ENCODE peak calls at places on chromosomes 3 and 15, in nine cellular contexts. H is sigmoid colon, F is suprapubic skin, D is K562, V is GM12891, A is prostate gland, E is GM12878, X is breast epithelium, I is esophagus muscularis mucosa. N is an unnamed sample.

GRCh38 chr15:90141646-90142045 is 39.4 kb upstream of the IDH2 start:
- DNase-seq in V (no peak), F (no peak), H (no peak), D (peak; percentile 32), A (no peak), I (no peak), E (no peak), X (no peak), N (no peak)

GRCh38 chr3:13158871-13159270 is 85.6 kb upstream of the IQSEC1 start:
- DNase-seq in X (no peak), H (peak; percentile 2), I (no peak), F (no peak), V (no peak), E (no peak), D (no peak), A (no peak), N (no peak)

GRCh38 chr3:9704343-9705322 is 1.0 kb downstream of the CPNE9 start:
- DNase-seq in F (no peak), E (no peak), D (peak; percentile 89), A (no peak), H (no peak), X (no peak), I (no peak), V (peak; percentile 53), N (peak; percentile 26)

GRCh38 chr3:114880078-114880477 is 267.0 kb downstream of the ZBTB20 start:
- DNase-seq in D (no peak), E (no peak), X (no peak), A (no peak), H (peak; percentile 60), F (no peak), I (no peak), V (no peak), N (no peak)

GRCh38 chr15:48766196-48766595 is 44.7 kb downstream of the CEP152 start:
- DNase-seq in V (no peak), F (no peak), E (no peak), X (no peak), A (peak; percentile 10), H (no peak), I (no peak), D (no peak), N (peak; percentile 15)

GRCh38 chr3:69212411-69213160 is 90.2 kb upstream of the LMOD3 start:
- DNase-seq in E (no peak), D (no peak), X (no peak), H (no peak), A (no peak), F (no peak), I (no peak), V (no peak), N (no peak)

GRCh38 chr3:122745365-122746021 is 48.1 kb downstream of the HSPBAP1 start:
- DNase-seq in D (no peak), X (no peak), I (no peak), E (no peak), H (no peak), A (no peak), F (no peak), V (no peak), N (no peak)

GRCh38 chr3:150414273-150414672 is 6.2 kb downstream of the TSC22D2 start:
- DNase-seq in V (no peak), X (no peak), E (no peak), H (no peak), F (no peak), I (no peak), D (no peak), A (no peak), N (no peak)

GRCh38 chr15:80785335-80785734 is 6.2 kb downstream of the CEMIP start:
- DNase-seq in E (no peak), A (no peak), F (no peak), V (no peak), D (no peak), H (no peak), I (no peak), X (no peak), N (no peak)

GRCh38 chr3:122572940-122573412 is 4.5 kb upstream of the PARP15 start:
- DNase-seq in H (no peak), X (no peak), D (no peak), F (no peak), I (no peak), V (no peak), E (peak; percentile 77), A (peak; percentile 48), N (no peak)

GRCh38 chr3:9906480-9906879 is 3.8 kb downstream of the IL17RE start:
- DNase-seq in H (no peak), X (no peak), V (no peak), D (no peak), E (no peak), I (no peak), F (no peak), A (no peak), N (no peak)

DNA sequence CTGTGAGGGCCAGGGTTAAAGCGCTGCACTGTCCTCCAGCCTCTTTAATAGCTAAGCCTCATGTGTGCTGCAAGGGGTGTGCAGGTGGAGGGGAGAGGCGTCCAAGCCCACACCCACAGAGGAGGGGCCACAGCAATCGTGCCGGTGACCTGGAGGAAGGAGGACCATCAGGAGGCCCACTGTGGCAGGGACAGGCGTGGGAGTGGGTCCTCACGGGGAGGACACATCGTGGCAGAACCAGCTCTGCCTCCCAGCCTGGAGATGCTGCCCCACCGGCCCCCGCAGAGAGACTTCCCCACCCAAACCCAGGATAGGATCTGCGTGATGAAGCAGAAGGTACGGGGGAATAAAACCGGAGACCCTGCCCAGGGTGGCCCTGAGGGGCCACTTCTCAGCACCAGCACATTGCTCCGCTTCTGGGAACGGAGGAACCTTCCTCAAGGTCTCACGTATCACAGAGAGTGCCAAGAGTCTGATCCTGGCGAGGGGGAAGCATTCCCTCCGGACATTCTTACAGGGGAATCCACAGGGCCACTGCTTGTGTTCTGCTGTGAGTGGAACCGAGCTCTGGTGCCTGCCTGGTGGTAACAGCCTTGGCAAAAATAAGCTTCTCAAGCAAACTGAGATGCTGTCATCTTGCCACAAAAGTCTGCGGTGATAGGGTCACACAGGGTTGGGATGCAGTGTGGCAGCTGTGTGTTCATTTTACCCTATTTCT is 199.8 kb downstream of the XXYLT1 start:
- DNase-seq in V (no peak), F (peak; percentile 46), D (no peak), E (no peak), X (peak; percentile 12), A (no peak), I (no peak), H (peak; percentile 30), N (peak; percentile 5)
- TF ChIP-seq POLR2A in V (no peak), F (no peak), D (no peak), E (no peak), X (no peak), A (no peak), I (no peak), H (no peak), N (no peak)

GRCh38 chr3:161317077-161317476 is 54.2 kb downstream of the SPTSSB start:
- DNase-seq in D (no peak), A (no peak), I (no peak), E (no peak), X (no peak), V (no peak), H (no peak), F (no peak), N (no peak)

GRCh38 chr3:161310649-161311423 is 60.5 kb downstream of the SPTSSB start:
- DNase-seq in F (no peak), D (no peak), X (no peak), V (no peak), I (no peak), H (no peak), A (no peak), E (peak; percentile 62), N (peak; percentile 17)

GRCh38 chr3:161314836-161315391 is 56.4 kb downstream of the SPTSSB start:
- DNase-seq in F (no peak), D (no peak), I (no peak), E (no peak), V (no peak), A (no peak), H (no peak), X (no peak), N (no peak)

GRCh38 chr3:161320837-161321236 is 50.5 kb downstream of the SPTSSB start:
- DNase-seq in H (no peak), I (no peak), D (no peak), V (no peak), F (no peak), E (no peak), X (no peak), A (no peak), N (no peak)

GRCh38 chr3:161316006-161316689 is 55.2 kb downstream of the SPTSSB start:
- DNase-seq in A (peak; percentile 52), F (peak; percentile 66), D (no peak), I (no peak), E (no peak), V (no peak), H (no peak), X (no peak), N (peak; percentile 29)
- TF ChIP-seq POLR2AphosphoS5 in A (peak; percentile 68), F (peak; percentile 20), D (no peak), I (no peak), E (no peak), V (no peak), H (no peak), X (no peak), N (no peak)

GRCh38 chr3:52490938-52491526 is 4.1 kb upstream of the STAB1 start:
- DNase-seq in F (no peak), E (no peak), V (no peak), I (no peak), A (no peak), H (no peak), X (no peak), D (no peak), N (peak; percentile 33)
- TF ChIP-seq POLR2A in F (no peak), E (no peak), V (no peak), I (no peak), A (no peak), H (no peak), X (no peak), D (no peak), N (no peak)

GRCh38 chr15:100337422-100338044 is 4.2 kb downstream of the ADAMTS17 start:
- DNase-seq in H (no peak), E (no peak), F (no peak), D (no peak), A (no peak), I (no peak), X (no peak), V (no peak), N (no peak)

GRCh38 chr15:100339999-100340398 is 1.8 kb downstream of the ADAMTS17 start:
- DNase-seq in E (no peak), I (no peak), D (no peak), F (no peak), X (no peak), V (no peak), H (no peak), A (no peak), N (no peak)

GRCh38 chr15:100340721-100341661 is 784 bp downstream of the ADAMTS17 start:
- DNase-seq in E (no peak), A (no peak), I (no peak), D (no peak), H (no peak), V (no peak), F (no peak), X (no peak), N (peak; percentile 41)

GRCh38 chr15:100338247-100338646 is 3.5 kb downstream of the ADAMTS17 start:
- DNase-seq in V (no peak), D (no peak), F (no peak), A (no peak), E (no peak), H (no peak), X (no peak), I (peak; percentile 62), N (no peak)

DNA sequence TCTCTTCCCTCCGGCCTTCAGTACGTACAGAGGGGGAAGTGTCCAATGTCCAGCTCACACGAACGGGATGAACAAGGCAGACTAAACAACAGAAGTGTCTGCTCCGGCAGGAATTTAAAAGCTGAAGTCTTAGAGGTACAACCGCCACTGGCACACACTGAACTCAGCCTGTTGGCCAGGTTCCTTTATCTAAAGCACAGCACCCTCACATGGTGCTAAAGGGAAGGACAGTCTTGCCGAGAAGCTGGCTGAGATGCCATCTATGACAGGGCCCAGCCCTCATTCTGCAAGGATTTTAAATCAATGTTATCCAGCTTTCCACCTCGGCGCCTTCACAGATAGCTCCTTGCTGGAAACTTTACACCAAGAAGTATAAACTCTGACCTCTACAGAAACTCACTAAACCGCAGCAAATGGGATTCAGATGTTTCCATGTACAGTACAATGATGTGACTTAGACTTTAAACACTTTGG is 2.8 kb downstream of the ADAMTS17 start:
- DNase-seq in I (peak; percentile 91), X (no peak), V (no peak), E (no peak), D (peak; percentile 23), F (no peak), H (peak; percentile 79), A (peak; percentile 87), N (peak; percentile 76)
- TF ChIP-seq POLR2AphosphoS5 in I (peak; percentile 75), X (no peak), V (no peak), E (no peak), D (no peak), F (no peak), H (no peak), A (peak; percentile 87), N (no peak)